ENCODE peak calls at places on chromosomes 5 and 9, in eight cellular contexts. T is DND-41, M is GM12878, B is heart right ventricle, S is esophagus squamous epithelium, L is vagina, V is right lobe of liver, W is kidney. Z is an unnamed sample.

GRCh38 chr9:91255327-91255726 is 106.4 kb downstream of the AUH start:
- DNase-seq in T (no peak), M (no peak), B (no peak), S (no peak), L (no peak), V (no peak), W (no peak), Z (no peak)

GRCh38 chr9:88390371-88390990 is 2.2 kb downstream of the SPIN1 start:
- DNase-seq in T (no peak), M (no peak), B (no peak), S (no peak), L (no peak), V (no peak), W (no peak), Z (no peak)

GRCh38 chr9:30584559-30584958 is 1799.9 kb upstream of the ACO1 start:
- DNase-seq in T (no peak), M (no peak), B (no peak), S (no peak), L (no peak), V (no peak), W (no peak), Z (no peak)

GRCh38 chr5:107782770-107783169 is 112.0 kb upstream of the EFNA5 start:
- DNase-seq in T (no peak), M (no peak), B (no peak), S (no peak), L (no peak), V (no peak), W (no peak), Z (no peak)

GRCh38 chr5:104456122-104456521 is 893.5 kb upstream of the NUDT12 start:
- DNase-seq in T (no peak), M (no peak), B (no peak), S (no peak), L (no peak), V (no peak), W (no peak), Z (no peak)

GRCh38 chr5:151023651-151024050 is 3.3 kb downstream of the GPX3 start:
- DNase-seq in T (no peak), M (no peak), B (peak; percentile 70), S (no peak), L (no peak), V (no peak), W (no peak), Z (peak; percentile 88)

GRCh38 chr5:165579911-165580310 is 2074.5 kb downstream of the MAT2B start:
- DNase-seq in T (no peak), M (no peak), B (no peak), S (no peak), L (no peak), V (no peak), W (no peak), Z (no peak)

GRCh38 chr5:15833365-15833764 is 333.4 kb downstream of the FBXL7 start:
- DNase-seq in T (no peak), M (no peak), B (no peak), S (no peak), L (no peak), V (no peak), W (no peak), Z (no peak)

GRCh38 chr9:16505159-16505558 is 365.3 kb downstream of the BNC2 start:
- DNase-seq in T (no peak), M (no peak), B (no peak), S (no peak), L (no peak), V (no peak), W (no peak), Z (no peak)

DNA sequence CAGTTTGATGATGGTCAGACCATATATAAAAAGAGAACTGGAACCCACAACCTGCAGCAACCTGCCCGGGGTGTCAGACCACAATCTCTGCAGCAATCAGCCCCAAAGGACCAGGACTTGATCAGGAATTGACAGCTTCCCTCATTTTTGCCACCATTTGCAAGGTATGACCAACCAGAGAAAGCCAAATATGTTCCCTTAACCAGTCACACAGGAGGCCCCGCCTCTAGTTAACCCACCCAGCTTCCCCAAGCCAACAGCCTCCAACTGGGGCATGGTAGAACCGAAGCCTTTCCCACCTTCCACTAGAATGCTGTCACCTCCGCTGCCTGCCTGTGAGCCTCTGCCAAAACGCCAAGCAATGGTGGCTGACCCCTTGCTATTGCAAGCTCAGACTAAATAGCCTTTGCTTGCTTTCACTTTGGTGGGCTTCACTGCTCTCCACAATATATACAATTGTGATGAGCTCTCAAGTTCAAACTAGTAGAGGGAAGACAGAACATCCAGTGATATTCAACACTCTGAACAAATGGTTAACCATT is 86.3 kb downstream of the AK8 start:
- DNase-seq in T (no peak), M (no peak), B (no peak), S (no peak), L (peak; percentile 72), V (peak; percentile 19), W (no peak), Z (no peak)
- H3K4me1 ChIP-seq in T (no peaks in the 10 kb centered on the region), M (no peaks in the 10 kb centered on the region), B (no peaks in the 10 kb centered on the region), S (peaks cover 14% of the 10 kb centered on the region), L (no peaks in the 10 kb centered on the region), V (no peaks in the 10 kb centered on the region), W (no peaks in the 10 kb centered on the region), Z (no peaks in the 10 kb centered on the region)

GRCh38 chr5:128537999-128538248 is at the start of gene FBN2:
- DNase-seq in T (no peak), M (no peak), B (no peak), S (no peak), L (no peak), V (no peak), W (no peak), Z (no peak)

GRCh38 chr5:128537306-128537998 is 593 bp downstream of the FBN2 start:
- DNase-seq in T (no peak), M (no peak), B (peak; percentile 54), S (no peak), L (no peak), V (no peak), W (peak; percentile 71), Z (peak; percentile 36)

GRCh38 chr5:128539038-128539429 is 989 bp upstream of the FBN2 start:
- DNase-seq in T (no peak), M (no peak), B (peak; percentile 24), S (no peak), L (no peak), V (no peak), W (no peak), Z (no peak)

GRCh38 chr5:128536861-128537305 is 1.2 kb downstream of the FBN2 start:
- DNase-seq in T (no peak), M (no peak), B (peak; percentile 10), S (no peak), L (no peak), V (no peak), W (peak; percentile 54), Z (no peak)

GRCh38 chr5:128538249-128539037 is 398 bp upstream of the FBN2 start:
- DNase-seq in T (no peak), M (no peak), B (peak; percentile 81), S (no peak), L (no peak), V (peak; percentile 55), W (peak; percentile 74), Z (peak; percentile 84)
- H3K4me3 ChIP-seq in T (no peak overlapping the region), M (no peak overlapping the region), B (peak overlapping the region; percentile 71), S (peak overlapping the region; percentile 42), L (peak overlapping the region; percentile 53), V (peak overlapping the region; percentile 14), W (no peak overlapping the region), Z (peak overlapping the region; percentile 39)

DNA sequence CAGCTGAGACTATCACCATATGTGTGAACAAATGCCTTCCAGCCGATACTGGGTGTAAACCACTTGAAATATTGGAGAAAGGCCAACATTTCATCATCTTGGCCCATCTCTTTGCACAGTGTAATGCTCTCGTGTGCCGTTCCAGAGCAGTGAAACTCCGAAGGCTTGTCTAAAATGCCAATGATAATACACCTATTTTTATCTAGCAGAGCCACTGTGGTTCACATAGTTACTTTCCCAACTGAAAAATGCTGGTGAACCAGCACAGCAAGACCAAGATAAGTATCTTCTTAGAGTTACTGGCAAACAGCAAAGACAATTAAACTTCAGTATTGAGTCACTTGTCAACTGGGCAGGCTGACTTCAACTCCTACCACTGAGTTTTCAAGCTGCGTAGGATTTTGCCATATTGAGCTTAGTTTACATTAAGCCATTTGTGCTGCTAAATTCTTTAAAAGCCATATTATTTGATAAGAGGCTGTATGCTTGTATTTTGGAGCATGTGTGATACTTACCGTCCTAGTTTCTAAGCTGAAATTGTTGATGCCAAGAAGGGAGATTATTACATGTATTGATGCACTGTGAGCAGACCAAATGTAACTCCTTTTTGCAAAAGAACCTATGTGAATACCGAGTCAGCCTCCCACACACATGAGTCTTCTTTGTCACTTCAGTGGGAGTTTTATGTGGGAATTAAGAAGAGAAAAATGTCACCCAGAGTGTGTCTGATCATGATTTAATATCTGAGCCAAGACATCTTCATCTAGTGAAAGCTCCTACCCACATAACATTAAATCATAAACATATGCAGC is 380.1 kb upstream of the ACTBL2 start:
- DNase-seq in T (no peak), M (no peak), B (no peak), S (no peak), L (no peak), V (no peak), W (no peak), Z (no peak)
- H3K27ac ChIP-seq in T (no peak overlapping the region), M (no peak overlapping the region), B (no peak overlapping the region), S (peak overlapping the region; percentile 15), L (no peak overlapping the region), V (no peak overlapping the region), W (no peak overlapping the region), Z (peak overlapping the region; percentile 62)

GRCh38 chr9:126672634-126673284 is 59.0 kb downstream of the LMX1B start:
- DNase-seq in T (no peak), M (no peak), B (no peak), S (no peak), L (no peak), V (no peak), W (peak; percentile 44), Z (peak; percentile 73)

GRCh38 chr9:126676102-126676684 is 62.5 kb downstream of the LMX1B start:
- DNase-seq in T (no peak), M (no peak), B (no peak), S (no peak), L (no peak), V (no peak), W (no peak), Z (no peak)

GRCh38 chr9:126673689-126674364 is 60.1 kb downstream of the LMX1B start:
- DNase-seq in T (no peak), M (no peak), B (no peak), S (no peak), L (no peak), V (peak; percentile 82), W (peak; percentile 32), Z (peak; percentile 58)

GRCh38 chr9:126675147-126675467 is 61.4 kb downstream of the LMX1B start:
- DNase-seq in T (no peak), M (no peak), B (no peak), S (no peak), L (no peak), V (no peak), W (no peak), Z (peak; percentile 6)

DNA sequence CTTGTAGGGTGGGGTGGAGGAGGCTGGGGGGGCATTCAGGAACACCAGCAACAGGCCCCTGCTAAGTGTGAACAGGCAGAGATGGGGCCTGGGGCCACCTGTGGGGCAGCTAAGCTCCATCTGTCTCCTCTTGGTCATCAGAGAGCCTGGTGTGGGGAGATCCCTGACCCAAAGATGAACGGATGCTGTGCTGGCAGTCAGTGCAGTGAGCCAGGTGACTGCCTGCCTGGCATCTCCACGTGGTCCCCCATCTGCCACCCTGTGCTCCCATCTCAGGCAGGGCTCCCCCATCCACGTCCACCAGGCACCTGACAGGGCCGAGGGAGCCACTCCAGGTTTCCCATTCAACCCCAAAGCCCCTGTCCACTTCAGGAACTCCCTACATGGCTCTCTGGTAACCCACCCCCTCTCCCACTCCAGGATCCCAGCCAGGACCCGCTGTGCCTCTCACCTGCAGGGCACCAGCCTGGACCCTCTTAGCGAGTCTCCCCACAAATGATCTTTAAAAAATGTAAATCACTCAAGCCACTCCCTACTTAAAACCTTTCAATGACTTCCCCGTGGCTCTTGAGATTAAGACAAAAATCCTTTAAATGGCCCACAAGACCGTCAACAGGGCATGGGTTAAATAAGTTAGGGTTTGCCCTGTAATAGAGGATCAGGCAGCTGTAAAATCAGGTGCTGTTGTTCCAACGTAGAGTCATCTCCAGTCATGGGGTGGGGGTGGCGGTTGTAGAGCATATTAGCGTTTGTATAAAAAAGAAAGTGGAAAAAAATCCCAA is 60.8 kb downstream of the LMX1B start:
- DNase-seq in T (no peak), M (no peak), B (no peak), S (no peak), L (no peak), V (no peak), W (peak; percentile 30), Z (no peak)
- H3K4me1 ChIP-seq in T (no peaks in the 10 kb centered on the region), M (no peaks in the 10 kb centered on the region), B (no peaks in the 10 kb centered on the region), S (peaks cover 7% of the 10 kb centered on the region), L (no peaks in the 10 kb centered on the region), V (no peaks in the 10 kb centered on the region), W (no peaks in the 10 kb centered on the region), Z (no peaks in the 10 kb centered on the region)